ENCODE peak calls at places on chromosome 12, in seven cellular contexts. E is foreskin fibroblast, X is keratinocyte, I is neural progenitor cell, F is choroid plexus epithelial cell, Z is fibroblast of villous mesenchyme, G is type B pancreatic cell. J is an unnamed sample.

GRCh38 chr12:57722716-57723629 is 15.6 kb downstream of the AGAP2 start:
- DNase-seq in E (no peak), X (no peak), I (no peak), F (no peak), Z (no peak), G (peak; percentile 51), J (no peak)

GRCh38 chr12:71795901-71796300 is 41.2 kb downstream of the RAB21 start:
- DNase-seq in E (no peak), X (no peak), I (no peak), F (no peak), Z (no peak), G (no peak), J (no peak)

GRCh38 chr12:70815866-70816470 is 104.6 kb downstream of the PTPRR start:
- DNase-seq in E (no peak), X (no peak), I (no peak), F (no peak), Z (no peak), G (no peak), J (no peak)

GRCh38 chr12:11959117-11959823 is 111.5 kb upstream of the BCL2L14 start:
- DNase-seq in E (peak; percentile 5), X (no peak), I (no peak), F (peak; percentile 54), Z (peak; percentile 32), G (no peak), J (no peak)

GRCh38 chr12:1279050-1279449 is 288.0 kb downstream of the ERC1 start:
- DNase-seq in E (no peak), X (no peak), I (no peak), F (peak; percentile 28), Z (no peak), G (no peak), J (no peak)

GRCh38 chr12:91753649-91754048 is 392.0 kb downstream of the BTG1 start:
- DNase-seq in E (no peak), X (no peak), I (no peak), F (no peak), Z (no peak), G (no peak), J (no peak)

GRCh38 chr12:11906284-11906935 is 164.3 kb upstream of the BCL2L14 start:
- DNase-seq in E (peak; percentile 36), X (no peak), I (no peak), F (peak; percentile 68), Z (peak; percentile 55), G (no peak), J (peak; percentile 89)

GRCh38 chr12:80230068-80230467 is 130.7 kb downstream of the OTOGL start:
- DNase-seq in E (no peak), X (no peak), I (peak; percentile 88), F (peak; percentile 86), Z (no peak), G (no peak), J (no peak)

GRCh38 chr12:122752464-122753212 is at the start of gene DENR:
- DNase-seq in E (peak; percentile 98), X (peak; percentile 99), I (peak; percentile 99), F (peak; percentile 96), Z (peak; percentile 97), G (peak; percentile 100), J (peak; percentile 94)

GRCh38 chr12:65868133-65868705 is 43.9 kb downstream of the HMGA2 start:
- DNase-seq in E (peak; percentile 81), X (no peak), I (no peak), F (peak; percentile 98), Z (peak; percentile 94), G (no peak), J (peak; percentile 67)

GRCh38 chr12:102631274-102631673 is 150.9 kb upstream of the IGF1 start:
- DNase-seq in E (peak; percentile 57), X (no peak), I (no peak), F (peak; percentile 66), Z (peak; percentile 58), G (no peak), J (peak; percentile 89)

GRCh38 chr12:95997911-95998510 is 1.9 kb upstream of the HAL start:
- DNase-seq in E (no peak), X (no peak), I (no peak), F (no peak), Z (no peak), G (no peak), J (no peak)

GRCh38 chr12:12015073-12015685 is 55.6 kb upstream of the BCL2L14 start:
- DNase-seq in E (no peak), X (no peak), I (no peak), F (no peak), Z (no peak), G (no peak), J (no peak)

DNA sequence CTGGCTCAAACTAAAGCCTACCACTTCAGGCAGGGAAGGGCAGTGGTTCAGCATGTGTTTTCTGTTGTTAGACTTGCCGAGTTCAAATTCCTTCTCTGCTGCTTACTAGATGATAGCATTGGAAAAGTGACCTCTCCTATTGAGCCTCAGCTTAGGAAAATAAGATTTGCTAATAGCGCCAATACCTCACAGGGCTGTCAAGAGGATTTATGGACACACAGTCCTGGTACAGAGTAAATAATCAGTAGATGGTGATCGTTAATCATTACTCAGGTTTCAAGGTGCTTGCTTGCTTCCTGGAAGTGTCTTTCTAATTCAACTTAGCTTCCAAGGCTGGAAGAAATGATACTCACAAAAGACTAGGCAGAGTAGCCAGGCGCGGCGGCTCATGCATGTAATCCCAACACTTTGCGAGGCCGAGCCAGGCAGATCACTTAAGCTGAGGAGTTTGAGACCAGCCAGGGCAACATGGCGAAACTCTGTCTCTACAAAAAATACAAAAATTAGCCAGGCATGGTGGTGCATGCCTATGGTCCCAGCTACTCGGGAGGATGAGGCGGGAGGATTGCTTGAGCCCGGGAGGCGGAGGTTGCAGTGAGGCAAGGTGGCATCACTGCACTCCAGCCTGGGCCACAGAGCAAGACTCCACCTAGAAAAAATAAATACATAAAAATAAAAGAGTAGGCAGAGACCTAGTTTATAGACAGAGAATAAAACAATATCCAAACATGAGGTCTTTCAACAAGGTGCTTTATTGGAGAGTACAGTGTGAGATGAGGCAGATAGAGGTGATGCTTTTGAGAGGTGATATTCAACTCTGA is 6.0 kb downstream of the PLA2G1B start:
- DNase-seq in E (no peak), X (no peak), I (no peak), F (no peak), Z (no peak), G (no peak), J (no peak)
- TF ChIP-seq CTCF in E (no peak), X (no peak), I (no peak), F (no peak), Z (no peak), G (no peak), J (no peak)

GRCh38 chr12:52025301-52026172 is 18.8 kb downstream of the TAMALIN start:
- DNase-seq in E (peak; percentile 61), X (no peak), I (peak; percentile 91), F (peak; percentile 88), Z (peak; percentile 86), G (peak; percentile 86), J (peak; percentile 79)

GRCh38 chr12:52023182-52023975 is 16.6 kb downstream of the TAMALIN start:
- DNase-seq in E (peak; percentile 39), X (no peak), I (peak; percentile 89), F (peak; percentile 70), Z (peak; percentile 69), G (peak; percentile 91), J (peak; percentile 60)

GRCh38 chr12:52026267-52026666 is 19.5 kb downstream of the TAMALIN start:
- DNase-seq in E (no peak), X (no peak), I (no peak), F (no peak), Z (no peak), G (no peak), J (no peak)

GRCh38 chr12:52022841-52023181 is 16.1 kb downstream of the TAMALIN start:
- DNase-seq in E (no peak), X (no peak), I (peak; percentile 63), F (no peak), Z (no peak), G (no peak), J (no peak)

DNA sequence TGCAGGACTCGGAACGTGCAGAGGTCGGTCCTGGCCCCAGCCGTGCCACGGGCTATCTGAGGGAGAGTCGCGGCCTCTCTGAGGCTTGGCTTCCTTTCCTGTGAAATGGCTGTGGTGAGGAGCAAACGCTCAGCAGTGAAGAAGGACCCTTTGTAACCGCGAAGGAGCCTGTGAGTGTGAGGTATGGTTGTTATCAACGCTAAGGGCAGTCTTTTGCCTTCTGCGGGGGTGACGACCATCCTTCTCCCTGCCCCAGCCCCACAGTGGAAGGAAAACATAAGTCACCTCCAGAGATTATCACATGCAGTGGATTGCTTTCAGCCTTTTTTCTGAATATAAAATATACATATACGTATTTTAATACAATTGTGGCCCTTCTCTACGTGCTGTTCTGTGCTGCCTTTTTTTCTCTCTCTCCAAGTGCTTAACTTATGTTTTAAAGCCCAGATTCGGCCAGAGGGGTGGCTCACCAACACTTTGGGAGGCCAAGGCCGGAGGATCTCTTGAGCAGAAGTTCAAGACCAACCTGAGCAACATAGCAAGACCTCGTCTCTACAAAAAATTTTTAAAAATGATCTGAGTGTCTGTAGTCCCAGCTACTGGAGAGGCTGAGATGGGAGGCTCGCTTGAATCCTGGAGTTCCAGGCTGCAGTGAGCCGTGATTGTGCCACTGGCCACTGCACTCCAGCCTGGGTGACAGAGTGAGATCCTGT is 17.4 kb downstream of the TAMALIN start:
- DNase-seq in E (no peak), X (no peak), I (no peak), F (no peak), Z (no peak), G (no peak), J (no peak)
- TF ChIP-seq CTCF in E (no peak), X (peak; percentile 3), I (no peak), F (no peak), Z (no peak), G (peak; percentile 23), J (no peak)

GRCh38 chr12:56590237-56590830 is 39.8 kb downstream of the BAZ2A start:
- DNase-seq in E (no peak), X (no peak), I (peak; percentile 45), F (peak; percentile 64), Z (no peak), G (no peak), J (no peak)
- TF ChIP-seq CTCF in E (peak; percentile 34), X (peak; percentile 68), I (peak; percentile 54), F (peak; percentile 78), Z (peak; percentile 45), G (peak; percentile 57), J (peak; percentile 42)

GRCh38 chr12:77116277-77116676 is 50.9 kb upstream of the E2F7 start:
- DNase-seq in E (peak; percentile 83), X (no peak), I (no peak), F (no peak), Z (peak; percentile 64), G (no peak), J (peak; percentile 14)

GRCh38 chr12:77113971-77114370 is 48.6 kb upstream of the E2F7 start:
- DNase-seq in E (no peak), X (no peak), I (no peak), F (no peak), Z (no peak), G (no peak), J (no peak)

GRCh38 chr12:77120156-77120555 is 54.8 kb upstream of the E2F7 start:
- DNase-seq in E (peak; percentile 83), X (no peak), I (no peak), F (peak; percentile 47), Z (peak; percentile 45), G (no peak), J (peak; percentile 65)

GRCh38 chr12:77118696-77119095 is 53.3 kb upstream of the E2F7 start:
- DNase-seq in E (peak; percentile 57), X (no peak), I (no peak), F (peak; percentile 43), Z (peak; percentile 59), G (no peak), J (no peak)

DNA sequence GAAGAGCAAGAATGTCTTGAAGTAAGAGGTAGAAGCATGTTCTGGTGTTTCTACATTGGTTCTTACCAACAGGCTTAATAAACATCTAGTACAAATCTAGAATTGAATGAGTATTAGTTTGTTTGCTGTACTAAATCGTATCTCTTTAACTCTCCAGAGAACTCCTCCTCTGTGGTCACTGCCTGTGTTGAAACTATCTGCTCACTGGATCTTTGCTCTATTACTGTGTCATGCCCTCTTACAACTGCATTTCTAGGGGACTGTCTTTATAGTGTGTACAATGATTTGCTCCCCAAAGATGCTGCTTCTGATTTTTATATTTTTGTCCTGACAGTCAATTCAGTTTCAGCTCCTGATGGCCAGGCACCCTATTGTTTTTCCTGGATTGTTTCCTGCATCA is 50.1 kb upstream of the E2F7 start:
- DNase-seq in E (no peak), X (no peak), I (no peak), F (peak; percentile 39), Z (no peak), G (no peak), J (no peak)
- TF ChIP-seq CTCF in E (no peak), X (no peak), I (no peak), F (no peak), Z (no peak), G (no peak), J (no peak)